ENCODE peak calls at places on chromosomes 11 and 22, in six cellular contexts. I is body of pancreas, Y is PC-9, L is A549, Q is upper lobe of left lung, U is pancreas. J is an unnamed sample. For H3K4me1, the result is how much of the 10 kb centered on the place peaks cover.

GRCh38 chr22:25525376-25525775 is 39.1 kb upstream of the GRK3 start:
- DNase-seq in I (no peak), Q (no peak), L (no peak), Y (no peak), U (no peak), J (no peak)

GRCh38 chr22:18044548-18045271 is 20.3 kb upstream of the MICAL3 start:
- DNase-seq in I (peak), Q (no peak), U (peak), L (no peak), Y (no peak), J (peak)

GRCh38 chr11:11072067-11072466 is 214.2 kb upstream of the ZBED5 start:
- DNase-seq in L (no peak), Y (no peak), I (no peak), U (no peak), Q (no peak), J (no peak)

GRCh38 chr11:120527111-120527748 is 15.7 kb downstream of the GRIK4 start:
- DNase-seq in Y (no peak), U (no peak), I (no peak), L (no peak), Q (no peak), J (peak)

GRCh38 chr11:78562398-78562797 is 12.3 kb downstream of the NARS2 start:
- DNase-seq in Y (peak), I (no peak), L (no peak), Q (no peak), U (no peak), J (no peak)

GRCh38 chr11:62124186-62125113 is 639 bp downstream of the INCENP start:
- DNase-seq in U (no peak), Q (peak), I (peak), Y (peak), L (no peak), J (peak)

GRCh38 chr11:21723681-21724080 is 469.2 kb upstream of the ANO5 start:
- DNase-seq in Y (no peak), U (no peak), L (no peak), Q (no peak), I (no peak), J (no peak)

GRCh38 chr11:27678242-27678641 is 22.0 kb downstream of the BDNF start:
- DNase-seq in Q (no peak), Y (no peak), L (no peak), U (no peak), I (no peak), J (no peak)

GRCh38 chr11:61567286-61568061 is 13.4 kb downstream of the SYT7 start:
- DNase-seq in Y (peak), L (peak), I (peak), U (peak), Q (peak), J (peak)

GRCh38 chr22:17841836-17842235 is 67.6 kb upstream of the BID start:
- DNase-seq in U (no peak), L (no peak), I (no peak), Y (no peak), Q (no peak), J (no peak)

GRCh38 chr11:114197799-114198500 is 98.2 kb upstream of the NNMT start:
- DNase-seq in U (peak), Y (no peak), I (peak), Q (peak), L (no peak), J (peak)
- H3K4me1 ChIP-seq in U (under half), Y (under half), I (half or more), Q (half or more), L (under half), J (half or more)

GRCh38 chr11:122097419-122098001 is 18.5 kb downstream of the BLID start:
- DNase-seq in I (no peak), Q (no peak), U (no peak), Y (no peak), L (no peak), J (no peak)
- H3K4me3 ChIP-seq in I (no peak), Q (no peak), U (no peak), Y (no peak), L (no peak), J (peak)

GRCh38 chr11:44609783-44610155 is 44.3 kb downstream of the CD82 start:
- DNase-seq in Y (no peak), Q (no peak), I (no peak), U (no peak), L (no peak), J (no peak)

GRCh38 chr11:44608654-44609027 is 43.2 kb downstream of the CD82 start:
- DNase-seq in Q (no peak), I (no peak), L (no peak), Y (no peak), U (no peak), J (no peak)

GRCh38 chr11:44607987-44608386 is 42.5 kb downstream of the CD82 start:
- DNase-seq in I (no peak), U (no peak), L (no peak), Q (no peak), Y (no peak), J (no peak)

GRCh38 chr11:44610556-44610955 is 45.1 kb downstream of the CD82 start:
- DNase-seq in U (no peak), I (no peak), Y (no peak), L (no peak), Q (no peak), J (no peak)

DNA sequence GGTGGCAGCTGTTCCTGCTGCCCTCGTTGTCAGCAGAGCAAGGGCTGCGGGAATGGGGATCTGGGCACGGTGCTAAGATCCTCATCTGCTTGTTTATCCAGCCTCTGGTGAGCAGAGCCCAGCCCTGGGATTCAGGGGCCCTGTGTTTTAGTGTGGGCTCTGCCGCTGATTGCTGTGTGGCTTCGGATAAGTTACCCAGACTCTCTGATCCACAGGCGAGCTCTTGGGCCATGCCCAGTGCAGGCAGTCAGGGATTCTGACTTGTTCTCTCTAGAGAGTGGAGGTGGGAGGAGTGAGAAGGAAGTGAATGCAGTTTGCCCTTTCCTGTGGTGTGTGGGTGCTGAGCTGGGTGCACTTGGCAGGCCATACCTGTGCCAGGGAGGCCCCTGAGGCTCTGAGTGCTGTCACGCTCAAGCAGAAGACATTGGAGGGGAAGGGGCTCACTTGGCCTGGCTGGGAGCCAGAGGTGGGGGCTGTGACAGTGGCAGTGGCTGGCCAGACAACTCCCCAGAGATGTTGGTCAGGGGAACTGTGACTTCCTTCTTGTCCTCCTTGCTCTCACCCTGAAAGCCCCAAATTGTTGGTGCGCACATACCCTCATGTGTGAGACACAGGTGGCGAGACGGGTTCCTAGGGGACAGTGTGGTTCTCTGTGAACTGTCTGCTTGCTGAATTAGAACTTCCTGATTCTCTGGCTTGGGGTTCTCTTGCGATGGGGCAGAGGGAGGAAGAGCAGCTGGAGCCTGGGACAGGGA is 43.7 kb downstream of the CD82 start:
- DNase-seq in Q (no peak), U (no peak), L (no peak), I (no peak), Y (no peak), J (no peak)
- H3K27ac ChIP-seq in Q (peak), U (no peak), L (peak), I (no peak), Y (no peak), J (no peak)

GRCh38 chr11:71927813-71928738 is at the start of gene XNDC1N:
- DNase-seq in Q (peak), I (peak), Y (peak), U (peak), L (peak), J (peak)
- H3K4me1 ChIP-seq in Q (under half), I (under half), Y (under half), U (under half), L (under half), J (under half)

GRCh38 chr22:42603427-42603826 is 11.3 kb downstream of the POLDIP3 start:
- DNase-seq in Q (no peak), U (no peak), L (no peak), Y (no peak), I (no peak), J (no peak)
- H3K4me3 ChIP-seq in Q (no peak), U (no peak), L (no peak), Y (no peak), I (no peak), J (no peak)

J was measured in psoas muscle.